ENCODE peak calls at places on chromosomes 11 and 22, in seven cellular contexts. M is A549, C is brain microvascular endothelial cell, N is AG09309, X is psoas muscle, V is sigmoid colon, U is cardiac fibroblast. Z is an unnamed sample.

GRCh38 chr22:28541137-28541536 is 138.5 kb downstream of the TTC28 start:
- DNase-seq in M (no peak), C (no peak), N (no peak), X (no peak), V (no peak), U (no peak), Z (no peak)

GRCh38 chr22:44567846-44568493 is 69.9 kb upstream of the RTL6 start:
- DNase-seq in M (peak), C (peak), N (no peak), X (peak), V (peak), U (peak), Z (peak)

GRCh38 chr11:62497132-62497915 is 49.3 kb downstream of the AHNAK start:
- DNase-seq in M (peak), C (peak), N (no peak), X (no peak), V (no peak), U (peak), Z (no peak)

GRCh38 chr22:48920776-48921241 is 906.9 kb downstream of the BRD1 start:
- DNase-seq in M (no peak), C (no peak), N (no peak), X (no peak), V (peak), U (no peak), Z (no peak)

GRCh38 chr11:69106124-69106811 is 49.5 kb upstream of the SMIM38 start:
- DNase-seq in M (no peak), C (no peak), N (no peak), X (no peak), V (no peak), U (no peak), Z (no peak)

GRCh38 chr11:35088676-35089075 is 50.3 kb upstream of the CD44 start:
- DNase-seq in M (no peak), C (no peak), N (no peak), X (no peak), V (no peak), U (no peak), Z (no peak)

GRCh38 chr22:44179196-44179988 is 1.3 kb upstream of the PARVG start:
- DNase-seq in M (no peak), C (no peak), N (no peak), X (no peak), V (no peak), U (no peak), Z (no peak)

GRCh38 chr22:22884888-22885840 is 2.5 kb upstream of the IGLL5 start:
- DNase-seq in M (no peak), C (no peak), N (no peak), X (no peak), V (no peak), U (no peak), Z (no peak)

GRCh38 chr11:17230867-17231851 is 23.4 kb upstream of the PIK3C2A start:
- DNase-seq in M (no peak), C (no peak), N (no peak), X (no peak), V (no peak), U (no peak), Z (no peak)

GRCh38 chr11:67332081-67332691 is 21.2 kb downstream of the POLD4 start:
- DNase-seq in M (no peak), C (no peak), N (no peak), X (no peak), V (no peak), U (no peak), Z (peak)

GRCh38 chr22:42366815-42367581 is 65.2 kb downstream of the NFAM1 start:
- DNase-seq in M (no peak), C (no peak), N (no peak), X (peak), V (peak), U (no peak), Z (no peak)

GRCh38 chr22:19625331-19626041 is 88.8 kb upstream of the SEPTIN5 start:
- DNase-seq in M (no peak), C (no peak), N (no peak), X (no peak), V (no peak), U (no peak), Z (no peak)

GRCh38 chr11:20530942-20531703 is 68.3 kb upstream of the SLC6A5 start:
- DNase-seq in M (peak), C (no peak), N (no peak), X (no peak), V (no peak), U (no peak), Z (no peak)

GRCh38 chr11:116529210-116529609 is 243.6 kb downstream of the BUD13 start:
- DNase-seq in M (no peak), C (no peak), N (no peak), X (no peak), V (no peak), U (no peak), Z (no peak)

DNA sequence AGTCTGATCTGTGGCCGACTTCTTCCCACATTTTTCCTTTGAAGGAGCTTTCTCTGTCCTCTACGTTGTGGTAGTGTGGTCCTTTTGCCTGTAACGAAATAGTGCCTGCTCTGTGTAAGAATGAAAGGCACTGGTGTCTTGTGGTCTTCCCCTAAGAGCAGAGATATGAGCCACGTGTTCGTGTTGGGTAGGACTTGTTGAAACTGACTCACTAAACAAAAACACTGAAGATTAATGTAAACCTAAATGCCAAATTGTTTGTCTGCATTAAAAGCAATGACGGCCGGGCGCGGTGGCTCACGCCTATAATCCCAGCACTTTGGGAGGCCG is 10.1 kb upstream of the RPS3 start:
- DNase-seq in M (no peak), C (no peak), N (no peak), X (no peak), V (peak), U (no peak), Z (no peak)
- H3K4me3 ChIP-seq in M (no peak), C (no peak), N (no peak), X (no peak), V (no peak), U (no peak), Z (no peak)

GRCh38 chr11:2074266-2074825 is 64.8 kb downstream of the IGF2 start:
- DNase-seq in M (no peak), C (no peak), N (no peak), X (no peak), V (no peak), U (no peak), Z (no peak)
- TF ChIP-seq CTCF in M (peak), C (peak), N (no peak), X (no peak), V (no peak), U (peak), Z (no peak)

GRCh38 chr22:40534379-40535188 is 101.9 kb downstream of the MRTFA start:
- DNase-seq in M (no peak), C (peak), N (no peak), X (no peak), V (no peak), U (peak), Z (peak)
- H3K4me3 ChIP-seq in M (peak), C (no peak), N (no peak), X (peak), V (no peak), U (no peak), Z (peak)

GRCh38 chr11:14522245-14522644 is 2.1 kb upstream of the PSMA1 start:
- DNase-seq in M (no peak), C (no peak), N (no peak), X (no peak), V (no peak), U (no peak), Z (no peak)

GRCh38 chr11:14520902-14521151 is 641 bp upstream of the PSMA1 start:
- DNase-seq in M (no peak), C (no peak), N (no peak), X (no peak), V (no peak), U (no peak), Z (no peak)

GRCh38 chr11:14518820-14519219 is 1.4 kb downstream of the PSMA1 start:
- DNase-seq in M (no peak), C (no peak), N (no peak), X (no peak), V (no peak), U (no peak), Z (no peak)

GRCh38 chr11:14519692-14520085 is 497 bp downstream of the PSMA1 start:
- DNase-seq in M (no peak), C (peak), N (no peak), X (no peak), V (no peak), U (no peak), Z (peak)

GRCh38 chr11:14520086-14520901 is at the start of gene PSMA1:
- DNase-seq in M (peak), C (peak), N (peak), X (peak), V (peak), U (peak), Z (peak)
- TF ChIP-seq CTCF in M (no peak), C (peak), N (no peak), X (peak), V (peak), U (no peak), Z (no peak)

GRCh38 chr11:85718991-85719807 is 33.2 kb upstream of the CCDC89 start:
- DNase-seq in M (peak), C (peak), N (peak), X (peak), V (peak), U (peak), Z (peak)

GRCh38 chr11:85723088-85723487 is 37.1 kb upstream of the CCDC89 start:
- DNase-seq in M (no peak), C (no peak), N (no peak), X (no peak), V (no peak), U (no peak), Z (no peak)

GRCh38 chr11:85717360-85717927 is 31.4 kb upstream of the CCDC89 start:
- DNase-seq in M (no peak), C (no peak), N (no peak), X (no peak), V (no peak), U (no peak), Z (no peak)

GRCh38 chr11:85721191-85721590 is 35.2 kb upstream of the CCDC89 start:
- DNase-seq in M (no peak), C (no peak), N (no peak), X (no peak), V (no peak), U (no peak), Z (peak)

GRCh38 chr11:85718126-85718943 is 32.3 kb upstream of the CCDC89 start:
- DNase-seq in M (no peak), C (no peak), N (no peak), X (no peak), V (no peak), U (no peak), Z (no peak)
- H3K4me3 ChIP-seq in M (peak), C (peak), N (peak), X (peak), V (peak), U (peak), Z (peak)

GRCh38 chr11:12185914-12186313 is 75.5 kb downstream of the MICAL2 start:
- DNase-seq in M (no peak), C (no peak), N (no peak), X (no peak), V (no peak), U (peak), Z (no peak)
- TF ChIP-seq CTCF in M (no peak), C (peak), N (no peak), X (no peak), V (no peak), U (no peak), Z (no peak)

GRCh38 chr22:11629661-11630385 is 3898.2 kb upstream of the OR11H1 start:
- DNase-seq in M (no peak), C (no peak), N (no peak), X (no peak), V (no peak), U (no peak), Z (no peak)
- H3K4me3 ChIP-seq in M (no peak), C (no peak), N (no peak), X (no peak), V (no peak), U (no peak), Z (no peak)

GRCh38 chr11:134270250-134270714 is 5.9 kb upstream of the GLB1L3 start:
- DNase-seq in M (no peak), C (no peak), N (no peak), X (no peak), V (no peak), U (no peak), Z (peak)
- TF ChIP-seq CTCF in M (no peak), C (peak), N (peak), X (no peak), V (no peak), U (peak), Z (peak)